ENCODE peak calls at places on chromosomes 3 and 15, in nine cellular contexts. One of them, this sample, is unnamed.

GRCh38 chr15:43463998-43464397 is 29.0 kb downstream of the TP53BP1 start:
- DNase-seq in Right ventricle myocardium superior: no peak
- DNase-seq in HT1080: no peak
- DNase-seq in activated naive CD4-positive, alpha-beta T cell treated with anti-CD3 and anti-CD28 coated beads, Interleukin-2, amount 50 U/mL, for 16 hours: no peak
- DNase-seq in C1 segment of cervical spinal cord: no peak
- DNase-seq in non-pigmented ciliary epithelial cell: no peak
- DNase-seq in left ventricle myocardium inferior: no peak
- DNase-seq in colonic mucosa: no peak
- DNase-seq in left cardiac atrium: no peak
- DNase-seq in this sample: no peak

GRCh38 chr15:49045691-49046112 is 544 bp downstream of the SECISBP2L start:
- DNase-seq in activated naive CD4-positive, alpha-beta T cell treated with anti-CD3 and anti-CD28 coated beads, Interleukin-2, amount 50 U/mL, for 16 hours: no peak
- DNase-seq in C1 segment of cervical spinal cord: no peak
- DNase-seq in Right ventricle myocardium superior: no peak
- DNase-seq in HT1080: peak; percentile 30
- DNase-seq in non-pigmented ciliary epithelial cell: no peak
- DNase-seq in colonic mucosa: peak; percentile 38
- DNase-seq in left cardiac atrium: no peak
- DNase-seq in left ventricle myocardium inferior: no peak
- DNase-seq in this sample: no peak

GRCh38 chr3:193829781-193830180 is 236.8 kb downstream of the OPA1 start:
- DNase-seq in HT1080: peak; percentile 76
- DNase-seq in left ventricle myocardium inferior: no peak
- DNase-seq in Right ventricle myocardium superior: no peak
- DNase-seq in non-pigmented ciliary epithelial cell: peak; percentile 32
- DNase-seq in left cardiac atrium: no peak
- DNase-seq in colonic mucosa: no peak
- DNase-seq in activated naive CD4-positive, alpha-beta T cell treated with anti-CD3 and anti-CD28 coated beads, Interleukin-2, amount 50 U/mL, for 16 hours: no peak
- DNase-seq in C1 segment of cervical spinal cord: no peak
- DNase-seq in this sample: no peak

GRCh38 chr3:196648856-196649255 is 9.4 kb downstream of the NRROS start:
- DNase-seq in left cardiac atrium: no peak
- DNase-seq in Right ventricle myocardium superior: no peak
- DNase-seq in C1 segment of cervical spinal cord: peak; percentile 59
- DNase-seq in colonic mucosa: no peak
- DNase-seq in HT1080: no peak
- DNase-seq in non-pigmented ciliary epithelial cell: no peak
- DNase-seq in activated naive CD4-positive, alpha-beta T cell treated with anti-CD3 and anti-CD28 coated beads, Interleukin-2, amount 50 U/mL, for 16 hours: no peak
- DNase-seq in left ventricle myocardium inferior: no peak
- DNase-seq in this sample: no peak

GRCh38 chr15:101070502-101071273 is 151.5 kb downstream of the LRRK1 start:
- DNase-seq in Right ventricle myocardium superior: no peak
- DNase-seq in HT1080: peak; percentile 95
- DNase-seq in C1 segment of cervical spinal cord: no peak
- DNase-seq in non-pigmented ciliary epithelial cell: peak; percentile 63
- DNase-seq in left cardiac atrium: peak; percentile 66
- DNase-seq in left ventricle myocardium inferior: no peak
- DNase-seq in colonic mucosa: no peak
- DNase-seq in activated naive CD4-positive, alpha-beta T cell treated with anti-CD3 and anti-CD28 coated beads, Interleukin-2, amount 50 U/mL, for 16 hours: no peak
- DNase-seq in this sample: peak; percentile 41

GRCh38 chr15:51405646-51406194 is 64.3 kb downstream of the GLDN start:
- DNase-seq in non-pigmented ciliary epithelial cell: no peak
- DNase-seq in left cardiac atrium: no peak
- DNase-seq in HT1080: no peak
- DNase-seq in Right ventricle myocardium superior: no peak
- DNase-seq in C1 segment of cervical spinal cord: no peak
- DNase-seq in activated naive CD4-positive, alpha-beta T cell treated with anti-CD3 and anti-CD28 coated beads, Interleukin-2, amount 50 U/mL, for 16 hours: no peak
- DNase-seq in left ventricle myocardium inferior: no peak
- DNase-seq in colonic mucosa: peak; percentile 0
- DNase-seq in this sample: no peak

GRCh38 chr3:159319156-159319555 is 517.3 kb downstream of the MFSD1 start:
- DNase-seq in left ventricle myocardium inferior: no peak
- DNase-seq in activated naive CD4-positive, alpha-beta T cell treated with anti-CD3 and anti-CD28 coated beads, Interleukin-2, amount 50 U/mL, for 16 hours: no peak
- DNase-seq in colonic mucosa: no peak
- DNase-seq in HT1080: no peak
- DNase-seq in left cardiac atrium: no peak
- DNase-seq in non-pigmented ciliary epithelial cell: no peak
- DNase-seq in Right ventricle myocardium superior: no peak
- DNase-seq in C1 segment of cervical spinal cord: no peak
- DNase-seq in this sample: no peak

GRCh38 chr3:46368569-46368968 is 2.2 kb upstream of the CCR5 start:
- DNase-seq in Right ventricle myocardium superior: peak; percentile 66
- DNase-seq in left cardiac atrium: peak; percentile 57
- DNase-seq in HT1080: peak; percentile 42
- DNase-seq in activated naive CD4-positive, alpha-beta T cell treated with anti-CD3 and anti-CD28 coated beads, Interleukin-2, amount 50 U/mL, for 16 hours: no peak
- DNase-seq in non-pigmented ciliary epithelial cell: no peak
- DNase-seq in colonic mucosa: peak; percentile 47
- DNase-seq in C1 segment of cervical spinal cord: no peak
- DNase-seq in left ventricle myocardium inferior: peak; percentile 41
- DNase-seq in this sample: peak; percentile 93

GRCh38 chr15:36632196-36632595 is 52.8 kb downstream of the CDIN1 start:
- DNase-seq in activated naive CD4-positive, alpha-beta T cell treated with anti-CD3 and anti-CD28 coated beads, Interleukin-2, amount 50 U/mL, for 16 hours: no peak
- DNase-seq in Right ventricle myocardium superior: no peak
- DNase-seq in left ventricle myocardium inferior: no peak
- DNase-seq in colonic mucosa: no peak
- DNase-seq in left cardiac atrium: no peak
- DNase-seq in C1 segment of cervical spinal cord: no peak
- DNase-seq in non-pigmented ciliary epithelial cell: peak; percentile 45
- DNase-seq in HT1080: peak; percentile 84
- DNase-seq in this sample: no peak

GRCh38 chr3:39126532-39127071 is 19.1 kb downstream of the TTC21A start:
- DNase-seq in colonic mucosa: peak; percentile 71
- DNase-seq in Right ventricle myocardium superior: no peak
- DNase-seq in activated naive CD4-positive, alpha-beta T cell treated with anti-CD3 and anti-CD28 coated beads, Interleukin-2, amount 50 U/mL, for 16 hours: peak; percentile 48
- DNase-seq in C1 segment of cervical spinal cord: no peak
- DNase-seq in HT1080: peak; percentile 64
- DNase-seq in left ventricle myocardium inferior: no peak
- DNase-seq in left cardiac atrium: peak; percentile 47
- DNase-seq in non-pigmented ciliary epithelial cell: no peak
- DNase-seq in this sample: peak; percentile 56

GRCh38 chr3:101932326-101933108 is 83.2 kb downstream of the NFKBIZ start:
- DNase-seq in Right ventricle myocardium superior: no peak
- DNase-seq in C1 segment of cervical spinal cord: no peak
- DNase-seq in HT1080: no peak
- DNase-seq in colonic mucosa: no peak
- DNase-seq in left cardiac atrium: no peak
- DNase-seq in non-pigmented ciliary epithelial cell: no peak
- DNase-seq in activated naive CD4-positive, alpha-beta T cell treated with anti-CD3 and anti-CD28 coated beads, Interleukin-2, amount 50 U/mL, for 16 hours: no peak
- DNase-seq in left ventricle myocardium inferior: no peak
- DNase-seq in this sample: no peak

GRCh38 chr3:31980530-31981205 is 394 bp downstream of the OSBPL10 start:
- DNase-seq in non-pigmented ciliary epithelial cell: no peak
- DNase-seq in C1 segment of cervical spinal cord: peak; percentile 37
- DNase-seq in left ventricle myocardium inferior: peak; percentile 36
- DNase-seq in HT1080: peak; percentile 67
- DNase-seq in activated naive CD4-positive, alpha-beta T cell treated with anti-CD3 and anti-CD28 coated beads, Interleukin-2, amount 50 U/mL, for 16 hours: peak; percentile 59
- DNase-seq in left cardiac atrium: peak; percentile 48
- DNase-seq in colonic mucosa: peak; percentile 75
- DNase-seq in Right ventricle myocardium superior: peak; percentile 70
- DNase-seq in this sample: peak; percentile 93

GRCh38 chr3:195119461-195120198 is 151.3 kb downstream of the XXYLT1 start:
- DNase-seq in left ventricle myocardium inferior: no peak
- DNase-seq in C1 segment of cervical spinal cord: no peak
- DNase-seq in non-pigmented ciliary epithelial cell: peak; percentile 62
- DNase-seq in activated naive CD4-positive, alpha-beta T cell treated with anti-CD3 and anti-CD28 coated beads, Interleukin-2, amount 50 U/mL, for 16 hours: no peak
- DNase-seq in left cardiac atrium: no peak
- DNase-seq in HT1080: peak; percentile 94
- DNase-seq in Right ventricle myocardium superior: no peak
- DNase-seq in colonic mucosa: no peak
- DNase-seq in this sample: no peak

GRCh38 chr15:69498282-69498681 is 45.7 kb downstream of the RPLP1 start:
- DNase-seq in HT1080: no peak
- DNase-seq in left ventricle myocardium inferior: no peak
- DNase-seq in colonic mucosa: no peak
- DNase-seq in non-pigmented ciliary epithelial cell: no peak
- DNase-seq in left cardiac atrium: no peak
- DNase-seq in activated naive CD4-positive, alpha-beta T cell treated with anti-CD3 and anti-CD28 coated beads, Interleukin-2, amount 50 U/mL, for 16 hours: no peak
- DNase-seq in Right ventricle myocardium superior: no peak
- DNase-seq in C1 segment of cervical spinal cord: no peak
- DNase-seq in this sample: no peak

GRCh38 chr3:118890186-118890585 is 144.5 kb downstream of the IGSF11 start:
- DNase-seq in non-pigmented ciliary epithelial cell: no peak
- DNase-seq in C1 segment of cervical spinal cord: no peak
- DNase-seq in colonic mucosa: no peak
- DNase-seq in Right ventricle myocardium superior: no peak
- DNase-seq in left ventricle myocardium inferior: no peak
- DNase-seq in HT1080: no peak
- DNase-seq in left cardiac atrium: no peak
- DNase-seq in activated naive CD4-positive, alpha-beta T cell treated with anti-CD3 and anti-CD28 coated beads, Interleukin-2, amount 50 U/mL, for 16 hours: no peak
- DNase-seq in this sample: no peak

GRCh38 chr3:159860269-159860668 is 128.4 kb upstream of the IL12A start:
- DNase-seq in activated naive CD4-positive, alpha-beta T cell treated with anti-CD3 and anti-CD28 coated beads, Interleukin-2, amount 50 U/mL, for 16 hours: no peak
- DNase-seq in colonic mucosa: no peak
- DNase-seq in Right ventricle myocardium superior: no peak
- DNase-seq in non-pigmented ciliary epithelial cell: no peak
- DNase-seq in left ventricle myocardium inferior: no peak
- DNase-seq in left cardiac atrium: no peak
- DNase-seq in HT1080: no peak
- DNase-seq in C1 segment of cervical spinal cord: no peak
- DNase-seq in this sample: no peak

GRCh38 chr15:36814708-36815107 is 235.3 kb downstream of the CDIN1 start:
- DNase-seq in Right ventricle myocardium superior: no peak
- DNase-seq in left ventricle myocardium inferior: no peak
- DNase-seq in HT1080: no peak
- DNase-seq in left cardiac atrium: no peak
- DNase-seq in colonic mucosa: no peak
- DNase-seq in non-pigmented ciliary epithelial cell: no peak
- DNase-seq in activated naive CD4-positive, alpha-beta T cell treated with anti-CD3 and anti-CD28 coated beads, Interleukin-2, amount 50 U/mL, for 16 hours: no peak
- DNase-seq in C1 segment of cervical spinal cord: no peak
- DNase-seq in this sample: no peak

GRCh38 chr15:56943398-56943797 is 25.0 kb downstream of the TCF12 start:
- DNase-seq in C1 segment of cervical spinal cord: no peak
- DNase-seq in left cardiac atrium: no peak
- DNase-seq in non-pigmented ciliary epithelial cell: no peak
- DNase-seq in activated naive CD4-positive, alpha-beta T cell treated with anti-CD3 and anti-CD28 coated beads, Interleukin-2, amount 50 U/mL, for 16 hours: no peak
- DNase-seq in Right ventricle myocardium superior: no peak
- DNase-seq in left ventricle myocardium inferior: no peak
- DNase-seq in HT1080: no peak
- DNase-seq in colonic mucosa: no peak
- DNase-seq in this sample: no peak

GRCh38 chr3:123518892-123519485 is 65.9 kb downstream of the HACD2 start:
- DNase-seq in Right ventricle myocardium superior: no peak
- DNase-seq in colonic mucosa: no peak
- DNase-seq in activated naive CD4-positive, alpha-beta T cell treated with anti-CD3 and anti-CD28 coated beads, Interleukin-2, amount 50 U/mL, for 16 hours: no peak
- DNase-seq in left cardiac atrium: no peak
- DNase-seq in left ventricle myocardium inferior: no peak
- DNase-seq in non-pigmented ciliary epithelial cell: no peak
- DNase-seq in C1 segment of cervical spinal cord: no peak
- DNase-seq in HT1080: no peak
- DNase-seq in this sample: no peak

GRCh38 chr3:165225604-165226003 is 29.4 kb upstream of the SLITRK3 start:
- DNase-seq in colonic mucosa: no peak
- DNase-seq in HT1080: no peak
- DNase-seq in C1 segment of cervical spinal cord: no peak
- DNase-seq in left cardiac atrium: no peak
- DNase-seq in left ventricle myocardium inferior: no peak
- DNase-seq in Right ventricle myocardium superior: no peak
- DNase-seq in activated naive CD4-positive, alpha-beta T cell treated with anti-CD3 and anti-CD28 coated beads, Interleukin-2, amount 50 U/mL, for 16 hours: no peak
- DNase-seq in non-pigmented ciliary epithelial cell: no peak
- DNase-seq in this sample: no peak

GRCh38 chr15:51077565-51078153 is 17.0 kb downstream of the TNFAIP8L3 start:
- DNase-seq in left cardiac atrium: peak; percentile 81
- DNase-seq in colonic mucosa: peak; percentile 76
- DNase-seq in non-pigmented ciliary epithelial cell: peak; percentile 20
- DNase-seq in left ventricle myocardium inferior: peak; percentile 70
- DNase-seq in Right ventricle myocardium superior: peak; percentile 85
- DNase-seq in activated naive CD4-positive, alpha-beta T cell treated with anti-CD3 and anti-CD28 coated beads, Interleukin-2, amount 50 U/mL, for 16 hours: peak; percentile 52
- DNase-seq in HT1080: peak; percentile 73
- DNase-seq in C1 segment of cervical spinal cord: no peak
- DNase-seq in this sample: peak; percentile 88

GRCh38 chr15:51267714-51268105 is 70.7 kb downstream of the CYP19A1 start:
- DNase-seq in Right ventricle myocardium superior: no peak
- DNase-seq in colonic mucosa: no peak
- DNase-seq in non-pigmented ciliary epithelial cell: no peak
- DNase-seq in C1 segment of cervical spinal cord: no peak
- DNase-seq in activated naive CD4-positive, alpha-beta T cell treated with anti-CD3 and anti-CD28 coated beads, Interleukin-2, amount 50 U/mL, for 16 hours: no peak
- DNase-seq in left cardiac atrium: no peak
- DNase-seq in left ventricle myocardium inferior: no peak
- DNase-seq in HT1080: no peak
- DNase-seq in this sample: no peak

GRCh38 chr15:87827126-87827525 is 429.4 kb downstream of the NTRK3 start:
- DNase-seq in colonic mucosa: no peak
- DNase-seq in left cardiac atrium: no peak
- DNase-seq in activated naive CD4-positive, alpha-beta T cell treated with anti-CD3 and anti-CD28 coated beads, Interleukin-2, amount 50 U/mL, for 16 hours: no peak
- DNase-seq in left ventricle myocardium inferior: no peak
- DNase-seq in Right ventricle myocardium superior: no peak
- DNase-seq in HT1080: peak; percentile 43
- DNase-seq in non-pigmented ciliary epithelial cell: no peak
- DNase-seq in C1 segment of cervical spinal cord: no peak
- DNase-seq in this sample: no peak

GRCh38 chr3:171459130-171459941 is 869 bp downstream of the TNIK start:
- DNase-seq in left cardiac atrium: peak; percentile 31
- DNase-seq in colonic mucosa: peak; percentile 78
- DNase-seq in HT1080: peak; percentile 73
- DNase-seq in Right ventricle myocardium superior: peak; percentile 55
- DNase-seq in activated naive CD4-positive, alpha-beta T cell treated with anti-CD3 and anti-CD28 coated beads, Interleukin-2, amount 50 U/mL, for 16 hours: peak; percentile 46
- DNase-seq in non-pigmented ciliary epithelial cell: no peak
- DNase-seq in left ventricle myocardium inferior: peak; percentile 27
- DNase-seq in C1 segment of cervical spinal cord: peak; percentile 62
- DNase-seq in this sample: peak; percentile 81

GRCh38 chr3:149977391-149977790 is 6.7 kb upstream of the PFN2 start:
- DNase-seq in left ventricle myocardium inferior: no peak
- DNase-seq in colonic mucosa: no peak
- DNase-seq in activated naive CD4-positive, alpha-beta T cell treated with anti-CD3 and anti-CD28 coated beads, Interleukin-2, amount 50 U/mL, for 16 hours: no peak
- DNase-seq in HT1080: no peak
- DNase-seq in C1 segment of cervical spinal cord: no peak
- DNase-seq in non-pigmented ciliary epithelial cell: no peak
- DNase-seq in left cardiac atrium: no peak
- DNase-seq in Right ventricle myocardium superior: no peak
- DNase-seq in this sample: no peak

GRCh38 chr3:146464783-146465182 is 4.6 kb downstream of the PLSCR2 start:
- DNase-seq in left cardiac atrium: no peak
- DNase-seq in Right ventricle myocardium superior: no peak
- DNase-seq in non-pigmented ciliary epithelial cell: no peak
- DNase-seq in activated naive CD4-positive, alpha-beta T cell treated with anti-CD3 and anti-CD28 coated beads, Interleukin-2, amount 50 U/mL, for 16 hours: no peak
- DNase-seq in left ventricle myocardium inferior: no peak
- DNase-seq in colonic mucosa: no peak
- DNase-seq in HT1080: no peak
- DNase-seq in C1 segment of cervical spinal cord: no peak
- DNase-seq in this sample: no peak

This sample was measured in spleen.